ENCODE peak calls at places on chromosomes 5 and 9, in five cellular contexts. I is dorsolateral prefrontal cortex; J is activated naive CD4-positive, alpha-beta T cell; W is AG08395; D is astrocyte of the spinal cord. P is an unnamed sample.

GRCh38 chr5:146794326-146795029 is 84.1 kb downstream of the PPP2R2B start:
- DNase-seq in I (no peak), W (no peak), J (no peak), D (peak), P (no peak)

GRCh38 chr9:134228649-134229048 is 64.3 kb upstream of the RNU6ATAC start:
- DNase-seq in W (no peak), D (no peak), I (no peak), J (no peak), P (no peak)

GRCh38 chr5:102681403-102681983 is 73.6 kb upstream of the PAM start:
- DNase-seq in J (peak), I (peak), D (peak), W (peak), P (peak)

GRCh38 chr5:10600629-10601245 is 36.9 kb downstream of the ANKRD33B start:
- DNase-seq in J (no peak), I (no peak), W (no peak), D (peak), P (no peak)

GRCh38 chr5:163005949-163006348 is 431.4 kb upstream of the CCNG1 start:
- DNase-seq in I (no peak), J (no peak), W (no peak), D (no peak), P (no peak)

GRCh38 chr9:113649054-113649453 is 185.5 kb downstream of the RGS3 start:
- DNase-seq in W (peak), I (peak), J (no peak), D (peak), P (no peak)

GRCh38 chr5:77210091-77211012 is at the start of gene PDE8B:
- DNase-seq in W (no peak), I (no peak), D (no peak), J (no peak), P (peak)

GRCh38 chr9:134598884-134599245 is 42.7 kb upstream of the COL5A1 start:
- DNase-seq in W (no peak), D (no peak), J (no peak), I (peak), P (no peak)